ENCODE peak calls at places on chromosomes 7 and 10, in six cellular contexts. A, V, O, K, N and S are unnamed samples.

GRCh38 chr10:27446091-27446918 is 57.8 kb upstream of the RAB18 start:
- DNase-seq in A (peak; percentile 10), V (peak; percentile 3), O (no peak), K (peak; percentile 11), N (no peak), S (no peak)

GRCh38 chr10:82925547-82925946 is 1050.6 kb downstream of the NRG3 start:
- DNase-seq in A (no peak), V (no peak), O (no peak), K (no peak), N (no peak), S (no peak)

GRCh38 chr10:113751116-113751728 is at the start of gene PLEKHS1:
- DNase-seq in A (no peak), V (peak; percentile 78), O (peak; percentile 73), K (no peak), N (no peak), S (no peak)

GRCh38 chr7:40611472-40611871 is 476.7 kb downstream of the SUGCT start:
- DNase-seq in A (no peak), V (peak; percentile 89), O (no peak), K (no peak), N (no peak), S (no peak)

GRCh38 chr10:112634096-112634830 is 187.2 kb downstream of the VTI1A start:
- DNase-seq in A (no peak), V (no peak), O (no peak), K (no peak), N (no peak), S (no peak)

GRCh38 chr7:143882020-143882610 is 19.9 kb downstream of the TCAF1 start:
- DNase-seq in A (no peak), V (peak; percentile 33), O (no peak), K (no peak), N (no peak), S (no peak)

GRCh38 chr7:142795339-142795863 is 24.6 kb downstream of the PRSS2 start:
- DNase-seq in A (no peak), V (peak; percentile 24), O (peak; percentile 84), K (no peak), N (peak; percentile 51), S (no peak)

GRCh38 chr10:110746969-110747608 is 103.0 kb downstream of the RBM20 start:
- DNase-seq in A (no peak), V (no peak), O (no peak), K (no peak), N (no peak), S (no peak)

GRCh38 chr7:139620676-139621344 is 97.3 kb downstream of the CLEC2L start:
- DNase-seq in A (no peak), V (peak; percentile 51), O (peak; percentile 65), K (peak; percentile 63), N (no peak), S (no peak)

GRCh38 chr10:110176122-110176521 is 31.3 kb upstream of the MXI1 start:
- DNase-seq in A (no peak), V (no peak), O (no peak), K (peak; percentile 28), N (no peak), S (no peak)

GRCh38 chr10:77524300-77524711 is 113.3 kb downstream of the KCNMA1 start:
- DNase-seq in A (peak; percentile 81), V (no peak), O (no peak), K (no peak), N (no peak), S (no peak)

GRCh38 chr10:72318383-72319262 is 36.1 kb downstream of the DNAJB12 start:
- DNase-seq in A (no peak), V (no peak), O (peak; percentile 52), K (no peak), N (no peak), S (no peak)

GRCh38 chr10:78028438-78029293 is 649 bp downstream of the POLR3A start:
- DNase-seq in A (no peak), V (peak; percentile 57), O (no peak), K (no peak), N (peak; percentile 4), S (no peak)

GRCh38 chr10:114938818-114939193 is 811 bp downstream of the TRUB1 start:
- DNase-seq in A (no peak), V (no peak), O (no peak), K (no peak), N (no peak), S (no peak)

GRCh38 chr7:134514663-134515062 is 12.7 kb upstream of the AKR1B10 start:
- DNase-seq in A (peak; percentile 57), V (peak; percentile 70), O (peak; percentile 35), K (peak; percentile 59), N (no peak), S (no peak)

GRCh38 chr10:320787-321186 is 185.5 kb downstream of the ZMYND11 start:
- DNase-seq in A (no peak), V (no peak), O (no peak), K (no peak), N (no peak), S (no peak)

GRCh38 chr7:137402535-137403258 is 59.2 kb upstream of the PTN start:
- DNase-seq in A (no peak), V (no peak), O (no peak), K (no peak), N (no peak), S (no peak)

GRCh38 chr7:117269895-117270294 is 53.0 kb downstream of the WNT2 start:
- DNase-seq in A (no peak), V (no peak), O (no peak), K (no peak), N (no peak), S (peak; percentile 37)

GRCh38 chr7:26426096-26426495 is 134.4 kb downstream of the SNX10 start:
- DNase-seq in A (no peak), V (no peak), O (no peak), K (no peak), N (no peak), S (no peak)

GRCh38 chr7:47622946-47623640 is 41.2 kb upstream of the TNS3 start:
- DNase-seq in A (peak; percentile 91), V (no peak), O (no peak), K (no peak), N (no peak), S (no peak)

GRCh38 chr10:128536259-128536658 is 410.0 kb upstream of the MKI67 start:
- DNase-seq in A (no peak), V (no peak), O (no peak), K (no peak), N (no peak), S (no peak)

GRCh38 chr10:12470719-12471118 is 121.4 kb downstream of the CAMK1D start:
- DNase-seq in A (no peak), V (no peak), O (no peak), K (no peak), N (no peak), S (no peak)

GRCh38 chr7:22474645-22475044 is 25.3 kb downstream of the STEAP1B start:
- DNase-seq in A (no peak), V (no peak), O (no peak), K (no peak), N (no peak), S (no peak)

GRCh38 chr7:111740942-111741341 is 178.7 kb upstream of the IMMP2L start:
- DNase-seq in A (no peak), V (no peak), O (no peak), K (no peak), N (no peak), S (no peak)

GRCh38 chr10:78563224-78563764 is 505.5 kb upstream of the ZMIZ1 start:
- DNase-seq in A (no peak), V (no peak), O (no peak), K (no peak), N (no peak), S (no peak)

GRCh38 chr7:66639773-66640172 is 11.1 kb downstream of the KCTD7 start:
- DNase-seq in A (no peak), V (no peak), O (no peak), K (no peak), N (no peak), S (no peak)

GRCh38 chr10:48981310-48981907 is 41.8 kb upstream of the LRRC18 start:
- DNase-seq in A (peak; percentile 13), V (peak; percentile 40), O (peak; percentile 55), K (peak; percentile 29), N (no peak), S (no peak)

GRCh38 chr7:340979-341694 is 51.2 kb downstream of the FOXL3 start:
- DNase-seq in A (no peak), V (no peak), O (no peak), K (no peak), N (no peak), S (no peak)

DNA sequence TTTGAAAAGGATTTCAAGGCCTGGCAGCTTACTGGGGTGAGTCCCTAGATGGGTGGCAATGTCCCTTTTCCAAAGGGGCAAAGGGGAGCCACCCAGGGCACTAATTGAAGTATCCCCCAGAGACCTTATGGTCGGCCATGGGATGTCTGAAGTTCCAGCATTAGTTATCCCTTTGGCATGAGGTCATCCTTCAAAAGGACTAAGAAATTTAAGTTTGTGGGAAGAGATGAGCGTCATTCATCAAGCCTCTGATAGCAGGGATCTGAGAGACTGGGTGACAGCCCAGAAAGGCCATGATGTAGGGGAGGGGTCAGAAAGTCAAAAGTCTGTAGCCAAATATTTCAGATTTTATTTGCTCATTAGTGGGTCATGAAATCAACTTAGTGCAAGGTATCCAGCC is 195.3 kb downstream of the ZNF438 start:
- DNase-seq in A (no peak), V (no peak), O (no peak), K (no peak), N (no peak), S (no peak)
- H3K27ac ChIP-seq in A (no peak overlapping the region), V (no peak overlapping the region), O (no peak overlapping the region), K (no peak overlapping the region), N (no peak overlapping the region), S (no peak overlapping the region)

GRCh38 chr10:5941579-5941978 is 35.8 kb downstream of the IL15RA start:
- DNase-seq in A (no peak), V (no peak), O (no peak), K (no peak), N (no peak), S (no peak)
- H3K27ac ChIP-seq in A (no peak overlapping the region), V (peak overlapping the region; percentile 63), O (no peak overlapping the region), K (no peak overlapping the region), N (no peak overlapping the region), S (no peak overlapping the region)

GRCh38 chr7:73995330-73995729 is 32.6 kb upstream of the ELN start:
- DNase-seq in A (peak; percentile 68), V (no peak), O (no peak), K (no peak), N (no peak), S (no peak)
- H3K27ac ChIP-seq in A (peak overlapping the region; percentile 48), V (no peak overlapping the region), O (no peak overlapping the region), K (no peak overlapping the region), N (no peak overlapping the region), S (no peak overlapping the region)

GRCh38 chr10:122034149-122034756 is 45.3 kb downstream of the TACC2 start:
- DNase-seq in A (no peak), V (peak; percentile 80), O (no peak), K (no peak), N (no peak), S (no peak)

GRCh38 chr10:122033224-122033926 is 44.4 kb downstream of the TACC2 start:
- DNase-seq in A (no peak), V (peak; percentile 64), O (no peak), K (peak; percentile 47), N (no peak), S (no peak)

GRCh38 chr10:122029503-122030199 is 40.7 kb downstream of the TACC2 start:
- DNase-seq in A (no peak), V (no peak), O (no peak), K (no peak), N (no peak), S (no peak)

DNA sequence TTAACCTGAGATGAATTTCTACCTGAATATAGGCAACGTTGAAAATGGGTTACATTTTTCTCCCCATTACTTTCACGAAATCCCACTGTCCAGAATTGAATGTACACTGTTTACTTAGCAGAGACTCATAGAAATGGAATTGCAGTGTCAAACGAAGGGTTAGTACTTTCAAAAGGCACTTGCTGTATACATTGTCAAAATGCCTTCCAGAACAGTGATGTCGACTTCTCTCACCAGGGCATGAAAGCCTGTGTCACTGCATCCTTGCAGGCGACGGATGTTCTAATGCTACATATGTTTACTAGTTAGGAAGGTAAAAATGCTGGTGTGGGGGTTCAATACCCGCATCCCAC is 41.2 kb downstream of the TACC2 start:
- DNase-seq in A (no peak), V (no peak), O (no peak), K (no peak), N (no peak), S (no peak)
- H3K27ac ChIP-seq in A (no peak overlapping the region), V (no peak overlapping the region), O (no peak overlapping the region), K (no peak overlapping the region), N (no peak overlapping the region), S (no peak overlapping the region)